ENCODE peak calls at places on chromosomes 1 and 21, in five cellular contexts. D is IMR-90, P is aorta, I is fibroblast of lung, Y is hepatocyte. Z is an unnamed sample.

GRCh38 chr1:94092210-94092613 is 28.7 kb downstream of the ABCA4 start:
- DNase-seq in D (peak; percentile 61), P (no peak), I (peak; percentile 86), Y (no peak), Z (peak; percentile 91)

GRCh38 chr1:199084293-199084692 is 445.5 kb downstream of the PTPRC start:
- DNase-seq in D (peak; percentile 94), P (no peak), I (peak; percentile 72), Y (no peak), Z (peak; percentile 1)

GRCh38 chr1:30045304-30046090 is 677.9 kb downstream of the MATN1 start:
- DNase-seq in D (no peak), P (no peak), I (no peak), Y (no peak), Z (no peak)

GRCh38 chr1:175830500-175830899 is 87.1 kb upstream of the TNR start:
- DNase-seq in D (no peak), P (no peak), I (no peak), Y (no peak), Z (no peak)

GRCh38 chr1:65002156-65002507 is 35.8 kb upstream of the JAK1 start:
- DNase-seq in D (no peak), P (no peak), I (no peak), Y (no peak), Z (no peak)

GRCh38 chr1:75996196-75996595 is 64.0 kb upstream of the ASB17 start:
- DNase-seq in D (peak; percentile 11), P (no peak), I (peak; percentile 24), Y (no peak), Z (no peak)

GRCh38 chr1:245388687-245389086 is 233.9 kb downstream of the KIF26B start:
- DNase-seq in D (no peak), P (no peak), I (no peak), Y (no peak), Z (no peak)

GRCh38 chr21:15079276-15079675 is 14.5 kb upstream of the NRIP1 start:
- DNase-seq in D (no peak), P (peak; percentile 45), I (no peak), Y (no peak), Z (no peak)

GRCh38 chr21:16821588-16821987 is 691.3 kb upstream of the CXADR start:
- DNase-seq in D (no peak), P (no peak), I (peak; percentile 62), Y (no peak), Z (no peak)

GRCh38 chr1:41314781-41315481 is 46.3 kb upstream of the FOXO6 start:
- DNase-seq in D (peak; percentile 41), P (no peak), I (peak; percentile 75), Y (peak; percentile 41), Z (peak; percentile 82)

GRCh38 chr1:77342745-77343144 is 60.9 kb downstream of the AK5 start:
- DNase-seq in D (no peak), P (no peak), I (no peak), Y (no peak), Z (no peak)

GRCh38 chr21:17081193-17081592 is 431.6 kb upstream of the CXADR start:
- DNase-seq in D (no peak), P (no peak), I (no peak), Y (no peak), Z (no peak)

GRCh38 chr1:75787524-75787923 is 1.5 kb downstream of the RABGGTB start:
- DNase-seq in D (no peak), P (no peak), I (no peak), Y (no peak), Z (no peak)

GRCh38 chr1:232634086-232634485 is 4.2 kb upstream of the SIPA1L2 start:
- DNase-seq in D (no peak), P (no peak), I (no peak), Y (no peak), Z (no peak)

GRCh38 chr21:26826801-26827200 is 18.4 kb downstream of the ADAMTS1 start:
- DNase-seq in D (no peak), P (no peak), I (no peak), Y (no peak), Z (no peak)

GRCh38 chr1:10755977-10756521 is 40.4 kb downstream of the CASZ1 start:
- DNase-seq in D (no peak), P (no peak), I (peak; percentile 6), Y (peak; percentile 68), Z (peak; percentile 49)

GRCh38 chr1:4741876-4742423 is 87.5 kb downstream of the AJAP1 start:
- DNase-seq in D (no peak), P (no peak), I (no peak), Y (no peak), Z (no peak)

GRCh38 chr1:35535243-35535642 is 22.0 kb downstream of the KIAA0319L start:
- DNase-seq in D (peak; percentile 7), P (no peak), I (peak; percentile 48), Y (no peak), Z (no peak)

GRCh38 chr1:43067856-43068751 is 104.0 kb downstream of the EBNA1BP2 start:
- DNase-seq in D (no peak), P (peak; percentile 78), I (peak; percentile 10), Y (no peak), Z (no peak)

GRCh38 chr1:160032165-160032827 is 506 bp upstream of the PIGM start:
- DNase-seq in D (no peak), P (no peak), I (peak; percentile 25), Y (no peak), Z (no peak)

GRCh38 chr1:63730211-63730610 is 43.6 kb upstream of the ROR1 start:
- DNase-seq in D (no peak), P (no peak), I (no peak), Y (no peak), Z (no peak)

GRCh38 chr1:198160946-198161614 is 4.3 kb downstream of the NEK7 start:
- DNase-seq in D (no peak), P (no peak), I (no peak), Y (no peak), Z (no peak)

GRCh38 chr1:163082971-163083370 is 13.8 kb downstream of the RGS4 start:
- DNase-seq in D (no peak), P (no peak), I (no peak), Y (no peak), Z (peak; percentile 44)

GRCh38 chr1:225567789-225568188 is 85.1 kb downstream of the ENAH start:
- DNase-seq in D (no peak), P (no peak), I (peak; percentile 22), Y (no peak), Z (no peak)

GRCh38 chr1:207172321-207172720 is 68.3 kb downstream of the C4BPA start:
- DNase-seq in D (no peak), P (no peak), I (no peak), Y (no peak), Z (no peak)

GRCh38 chr1:64581786-64582185 is 111.9 kb downstream of the CACHD1 start:
- DNase-seq in D (no peak), P (no peak), I (no peak), Y (no peak), Z (no peak)

GRCh38 chr1:91755176-91755575 is 130.8 kb downstream of the TGFBR3 start:
- DNase-seq in D (peak; percentile 48), P (no peak), I (no peak), Y (no peak), Z (peak; percentile 74)

GRCh38 chr1:209038316-209038715 is 545.2 kb upstream of the CAMK1G start:
- DNase-seq in D (no peak), P (no peak), I (no peak), Y (no peak), Z (no peak)

GRCh38 chr1:84434081-84434755 is 35.9 kb downstream of the DNASE2B start:
- DNase-seq in D (no peak), P (no peak), I (no peak), Y (no peak), Z (no peak)

GRCh38 chr1:212414328-212415106 is at the start of gene PACC1:
- DNase-seq in D (peak; percentile 80), P (peak; percentile 95), I (peak; percentile 77), Y (peak; percentile 95), Z (peak; percentile 91)

GRCh38 chr1:47993356-47993755 is 3.8 kb downstream of the TRABD2B start:
- DNase-seq in D (no peak), P (no peak), I (no peak), Y (no peak), Z (no peak)

GRCh38 chr21:42905195-42905594 is 12.1 kb downstream of the NDUFV3 start:
- DNase-seq in D (peak; percentile 7), P (no peak), I (no peak), Y (no peak), Z (no peak)

GRCh38 chr1:147892731-147893214 is 9.8 kb upstream of the GJA8 start:
- DNase-seq in D (peak; percentile 64), P (no peak), I (peak; percentile 47), Y (peak; percentile 68), Z (peak; percentile 76)

GRCh38 chr1:116278541-116278866 is 94.5 kb upstream of the ATP1A1 start:
- DNase-seq in D (no peak), P (no peak), I (no peak), Y (no peak), Z (no peak)

GRCh38 chr1:41864471-41865040 is 54.2 kb downstream of the HIVEP3 start:
- DNase-seq in D (peak; percentile 38), P (no peak), I (peak; percentile 73), Y (no peak), Z (no peak)

GRCh38 chr1:40532844-40533424 is 1.5 kb downstream of the ZNF684 start:
- DNase-seq in D (peak; percentile 55), P (no peak), I (peak; percentile 49), Y (peak; percentile 48), Z (peak; percentile 61)

GRCh38 chr1:57831624-57832023 is 407.8 kb upstream of the DAB1 start:
- DNase-seq in D (no peak), P (no peak), I (peak; percentile 83), Y (no peak), Z (peak; percentile 21)

GRCh38 chr1:154772611-154773515 is 97.2 kb downstream of the KCNN3 start:
- DNase-seq in D (no peak), P (peak; percentile 38), I (no peak), Y (no peak), Z (no peak)

GRCh38 chr1:145977486-145978476 is 13.3 kb downstream of the POLR3GL start:
- DNase-seq in D (peak; percentile 85), P (peak; percentile 82), I (peak; percentile 80), Y (peak; percentile 91), Z (peak; percentile 83)
- H3K4me3 ChIP-seq in D (no peak overlapping the region), P (no peak overlapping the region), I (no peak overlapping the region), Y (no peak overlapping the region), Z (no peak overlapping the region)

GRCh38 chr1:24295547-24295946 is 23.6 kb upstream of the GRHL3 start:
- DNase-seq in D (no peak), P (no peak), I (no peak), Y (no peak), Z (no peak)

GRCh38 chr1:24298606-24299005 is 20.6 kb upstream of the GRHL3 start:
- DNase-seq in D (no peak), P (no peak), I (no peak), Y (no peak), Z (no peak)

GRCh38 chr1:24297852-24298232 is 21.3 kb upstream of the GRHL3 start:
- DNase-seq in D (no peak), P (no peak), I (no peak), Y (no peak), Z (no peak)

GRCh38 chr1:24294757-24295371 is 24.3 kb upstream of the GRHL3 start:
- DNase-seq in D (no peak), P (peak; percentile 84), I (peak; percentile 71), Y (peak; percentile 41), Z (no peak)

GRCh38 chr1:24297187-24297851 is 21.8 kb upstream of the GRHL3 start:
- DNase-seq in D (no peak), P (no peak), I (no peak), Y (no peak), Z (no peak)
- H3K27ac ChIP-seq in D (no peak overlapping the region), P (no peak overlapping the region), I (no peak overlapping the region), Y (no peak overlapping the region), Z (no peak overlapping the region)

GRCh38 chr1:228072658-228073043 is 9.9 kb upstream of the ARF1 start:
- DNase-seq in D (no peak), P (no peak), I (no peak), Y (no peak), Z (no peak)
- H3K4me3 ChIP-seq in D (no peak overlapping the region), P (no peak overlapping the region), I (no peak overlapping the region), Y (no peak overlapping the region), Z (no peak overlapping the region)

GRCh38 chr1:17531343-17531681 is 8.2 kb upstream of the ARHGEF10L start:
- DNase-seq in D (no peak), P (no peak), I (no peak), Y (no peak), Z (no peak)
- H3K27ac ChIP-seq in D (no peak overlapping the region), P (no peak overlapping the region), I (no peak overlapping the region), Y (peak overlapping the region; percentile 69), Z (peak overlapping the region; percentile 68)